ENCODE peak calls at places on chromosome 18, in nine cellular contexts. One of them, this sample, is unnamed.
A peak's percentile ranks its signal among the peaks of the same experiment; 100 is the strongest.

GRCh38 chr18:79944126-79944731 is 7.2 kb downstream of the SLC66A2 start:
- DNase-seq in activated T-cell treated with anti-CD3 and anti-CD28 coated beads for 1 hour: no peak
- DNase-seq in IMR-90: no peak
- DNase-seq in ELR: no peak
- DNase-seq in cardiac muscle cell: peak; percentile 65
- DNase-seq in fibroblast of pulmonary artery: peak; percentile 66
- DNase-seq in AG04449: no peak
- DNase-seq in activated CD4-positive, alpha-beta T cell treated with anti-CD3 and anti-CD28 coated beads for 48 hours: peak; percentile 49
- DNase-seq in aorta: peak; percentile 42
- DNase-seq in this sample: peak; percentile 59

GRCh38 chr18:78327643-78328042 is 652.0 kb upstream of the SALL3 start:
- DNase-seq in activated T-cell treated with anti-CD3 and anti-CD28 coated beads for 1 hour: no peak
- DNase-seq in IMR-90: no peak
- DNase-seq in ELR: no peak
- DNase-seq in cardiac muscle cell: no peak
- DNase-seq in fibroblast of pulmonary artery: no peak
- DNase-seq in AG04449: no peak
- DNase-seq in activated CD4-positive, alpha-beta T cell treated with anti-CD3 and anti-CD28 coated beads for 48 hours: no peak
- DNase-seq in aorta: no peak
- DNase-seq in this sample: no peak

GRCh38 chr18:48409591-48410094 is 460 bp upstream of the ZBTB7C start:
- DNase-seq in activated T-cell treated with anti-CD3 and anti-CD28 coated beads for 1 hour: no peak
- DNase-seq in IMR-90: no peak
- DNase-seq in ELR: peak; percentile 24
- DNase-seq in cardiac muscle cell: no peak
- DNase-seq in fibroblast of pulmonary artery: no peak
- DNase-seq in AG04449: no peak
- DNase-seq in activated CD4-positive, alpha-beta T cell treated with anti-CD3 and anti-CD28 coated beads for 48 hours: peak; percentile 13
- DNase-seq in aorta: peak; percentile 69
- DNase-seq in this sample: peak; percentile 16

GRCh38 chr18:37421349-37422080 is 144.1 kb downstream of the CELF4 start:
- DNase-seq in activated T-cell treated with anti-CD3 and anti-CD28 coated beads for 1 hour: no peak
- DNase-seq in IMR-90: no peak
- DNase-seq in ELR: no peak
- DNase-seq in cardiac muscle cell: no peak
- DNase-seq in fibroblast of pulmonary artery: no peak
- DNase-seq in AG04449: no peak
- DNase-seq in activated CD4-positive, alpha-beta T cell treated with anti-CD3 and anti-CD28 coated beads for 48 hours: no peak
- DNase-seq in aorta: no peak
- DNase-seq in this sample: no peak

GRCh38 chr18:78659748-78660147 is 319.9 kb upstream of the SALL3 start:
- DNase-seq in activated T-cell treated with anti-CD3 and anti-CD28 coated beads for 1 hour: no peak
- DNase-seq in IMR-90: no peak
- DNase-seq in ELR: no peak
- DNase-seq in cardiac muscle cell: no peak
- DNase-seq in fibroblast of pulmonary artery: no peak
- DNase-seq in AG04449: no peak
- DNase-seq in activated CD4-positive, alpha-beta T cell treated with anti-CD3 and anti-CD28 coated beads for 48 hours: peak; percentile 44
- DNase-seq in aorta: no peak
- DNase-seq in this sample: peak; percentile 22

GRCh38 chr18:55506074-55506473 is 81.9 kb downstream of the TCF4 start:
- DNase-seq in activated T-cell treated with anti-CD3 and anti-CD28 coated beads for 1 hour: no peak
- DNase-seq in IMR-90: no peak
- DNase-seq in ELR: no peak
- DNase-seq in cardiac muscle cell: no peak
- DNase-seq in fibroblast of pulmonary artery: no peak
- DNase-seq in AG04449: no peak
- DNase-seq in activated CD4-positive, alpha-beta T cell treated with anti-CD3 and anti-CD28 coated beads for 48 hours: no peak
- DNase-seq in aorta: no peak
- DNase-seq in this sample: no peak

GRCh38 chr18:61998957-61999356 is 106.2 kb upstream of the RNF152 start:
- DNase-seq in activated T-cell treated with anti-CD3 and anti-CD28 coated beads for 1 hour: no peak
- DNase-seq in IMR-90: peak; percentile 94
- DNase-seq in ELR: peak; percentile 94
- DNase-seq in cardiac muscle cell: peak; percentile 71
- DNase-seq in fibroblast of pulmonary artery: peak; percentile 88
- DNase-seq in AG04449: peak; percentile 71
- DNase-seq in activated CD4-positive, alpha-beta T cell treated with anti-CD3 and anti-CD28 coated beads for 48 hours: no peak
- DNase-seq in aorta: no peak
- DNase-seq in this sample: no peak

GRCh38 chr18:49708674-49709580 is 104.4 kb downstream of the ACAA2 start:
- DNase-seq in activated T-cell treated with anti-CD3 and anti-CD28 coated beads for 1 hour: no peak
- DNase-seq in IMR-90: no peak
- DNase-seq in ELR: no peak
- DNase-seq in cardiac muscle cell: no peak
- DNase-seq in fibroblast of pulmonary artery: no peak
- DNase-seq in AG04449: no peak
- DNase-seq in activated CD4-positive, alpha-beta T cell treated with anti-CD3 and anti-CD28 coated beads for 48 hours: no peak
- DNase-seq in aorta: no peak
- DNase-seq in this sample: no peak

GRCh38 chr18:32011193-32011592 is 7.4 kb upstream of the RNF125 start:
- DNase-seq in activated T-cell treated with anti-CD3 and anti-CD28 coated beads for 1 hour: no peak
- DNase-seq in IMR-90: no peak
- DNase-seq in ELR: no peak
- DNase-seq in cardiac muscle cell: no peak
- DNase-seq in fibroblast of pulmonary artery: no peak
- DNase-seq in AG04449: no peak
- DNase-seq in activated CD4-positive, alpha-beta T cell treated with anti-CD3 and anti-CD28 coated beads for 48 hours: no peak
- DNase-seq in aorta: no peak
- DNase-seq in this sample: no peak

GRCh38 chr18:67733094-67733493 is 216.6 kb upstream of the DSEL start:
- DNase-seq in activated T-cell treated with anti-CD3 and anti-CD28 coated beads for 1 hour: no peak
- DNase-seq in IMR-90: peak; percentile 79
- DNase-seq in ELR: peak; percentile 86
- DNase-seq in cardiac muscle cell: peak; percentile 25
- DNase-seq in fibroblast of pulmonary artery: peak; percentile 48
- DNase-seq in AG04449: no peak
- DNase-seq in activated CD4-positive, alpha-beta T cell treated with anti-CD3 and anti-CD28 coated beads for 48 hours: no peak
- DNase-seq in aorta: no peak
- DNase-seq in this sample: no peak

GRCh38 chr18:37657413-37657965 is 91.9 kb upstream of the CELF4 start:
- DNase-seq in activated T-cell treated with anti-CD3 and anti-CD28 coated beads for 1 hour: no peak
- DNase-seq in IMR-90: no peak
- DNase-seq in ELR: no peak
- DNase-seq in cardiac muscle cell: peak; percentile 92
- DNase-seq in fibroblast of pulmonary artery: peak; percentile 82
- DNase-seq in AG04449: no peak
- DNase-seq in activated CD4-positive, alpha-beta T cell treated with anti-CD3 and anti-CD28 coated beads for 48 hours: no peak
- DNase-seq in aorta: no peak
- DNase-seq in this sample: no peak

GRCh38 chr18:44356566-44357157 is 324.0 kb upstream of the SETBP1 start:
- DNase-seq in activated T-cell treated with anti-CD3 and anti-CD28 coated beads for 1 hour: no peak
- DNase-seq in IMR-90: no peak
- DNase-seq in ELR: no peak
- DNase-seq in cardiac muscle cell: no peak
- DNase-seq in fibroblast of pulmonary artery: no peak
- DNase-seq in AG04449: no peak
- DNase-seq in activated CD4-positive, alpha-beta T cell treated with anti-CD3 and anti-CD28 coated beads for 48 hours: no peak
- DNase-seq in aorta: no peak
- DNase-seq in this sample: no peak

GRCh38 chr18:66136039-66136438 is 385.2 kb downstream of the CDH7 start:
- DNase-seq in activated T-cell treated with anti-CD3 and anti-CD28 coated beads for 1 hour: no peak
- DNase-seq in IMR-90: no peak
- DNase-seq in ELR: no peak
- DNase-seq in cardiac muscle cell: no peak
- DNase-seq in fibroblast of pulmonary artery: peak; percentile 3
- DNase-seq in AG04449: no peak
- DNase-seq in activated CD4-positive, alpha-beta T cell treated with anti-CD3 and anti-CD28 coated beads for 48 hours: no peak
- DNase-seq in aorta: no peak
- DNase-seq in this sample: no peak

GRCh38 chr18:60804412-60804811 is 431.8 kb upstream of the MC4R start:
- DNase-seq in activated T-cell treated with anti-CD3 and anti-CD28 coated beads for 1 hour: no peak
- DNase-seq in IMR-90: no peak
- DNase-seq in ELR: no peak
- DNase-seq in cardiac muscle cell: no peak
- DNase-seq in fibroblast of pulmonary artery: no peak
- DNase-seq in AG04449: no peak
- DNase-seq in activated CD4-positive, alpha-beta T cell treated with anti-CD3 and anti-CD28 coated beads for 48 hours: no peak
- DNase-seq in aorta: no peak
- DNase-seq in this sample: no peak

GRCh38 chr18:31275722-31276463 is 42.1 kb upstream of the DSG1 start:
- DNase-seq in activated T-cell treated with anti-CD3 and anti-CD28 coated beads for 1 hour: no peak
- DNase-seq in IMR-90: no peak
- DNase-seq in ELR: no peak
- DNase-seq in cardiac muscle cell: peak; percentile 22
- DNase-seq in fibroblast of pulmonary artery: peak; percentile 36
- DNase-seq in AG04449: no peak
- DNase-seq in activated CD4-positive, alpha-beta T cell treated with anti-CD3 and anti-CD28 coated beads for 48 hours: no peak
- DNase-seq in aorta: no peak
- DNase-seq in this sample: no peak

GRCh38 chr18:456361-456821 is 44.1 kb downstream of the COLEC12 start:
- DNase-seq in activated T-cell treated with anti-CD3 and anti-CD28 coated beads for 1 hour: no peak
- DNase-seq in IMR-90: peak; percentile 43
- DNase-seq in ELR: no peak
- DNase-seq in cardiac muscle cell: peak; percentile 89
- DNase-seq in fibroblast of pulmonary artery: peak; percentile 55
- DNase-seq in AG04449: no peak
- DNase-seq in activated CD4-positive, alpha-beta T cell treated with anti-CD3 and anti-CD28 coated beads for 48 hours: no peak
- DNase-seq in aorta: peak; percentile 71
- DNase-seq in this sample: no peak

GRCh38 chr18:75114231-75114630 is 94.7 kb downstream of the PTGR3 start:
- DNase-seq in activated T-cell treated with anti-CD3 and anti-CD28 coated beads for 1 hour: no peak
- DNase-seq in IMR-90: no peak
- DNase-seq in ELR: no peak
- DNase-seq in cardiac muscle cell: no peak
- DNase-seq in fibroblast of pulmonary artery: no peak
- DNase-seq in AG04449: no peak
- DNase-seq in activated CD4-positive, alpha-beta T cell treated with anti-CD3 and anti-CD28 coated beads for 48 hours: no peak
- DNase-seq in aorta: no peak
- DNase-seq in this sample: no peak

GRCh38 chr18:46502444-46502843 is 154.6 kb downstream of the LOXHD1 start:
- DNase-seq in activated T-cell treated with anti-CD3 and anti-CD28 coated beads for 1 hour: no peak
- DNase-seq in IMR-90: peak; percentile 3
- DNase-seq in ELR: peak; percentile 11
- DNase-seq in cardiac muscle cell: peak; percentile 14
- DNase-seq in fibroblast of pulmonary artery: peak; percentile 6
- DNase-seq in AG04449: no peak
- DNase-seq in activated CD4-positive, alpha-beta T cell treated with anti-CD3 and anti-CD28 coated beads for 48 hours: peak; percentile 8
- DNase-seq in aorta: no peak
- DNase-seq in this sample: no peak

GRCh38 chr18:8857806-8858205 is 152.4 kb downstream of the MTCL1 start:
- DNase-seq in activated T-cell treated with anti-CD3 and anti-CD28 coated beads for 1 hour: no peak
- DNase-seq in IMR-90: no peak
- DNase-seq in ELR: peak; percentile 22
- DNase-seq in cardiac muscle cell: no peak
- DNase-seq in fibroblast of pulmonary artery: no peak
- DNase-seq in AG04449: no peak
- DNase-seq in activated CD4-positive, alpha-beta T cell treated with anti-CD3 and anti-CD28 coated beads for 48 hours: no peak
- DNase-seq in aorta: no peak
- DNase-seq in this sample: no peak

GRCh38 chr18:36176739-36177138 is 10.6 kb upstream of the MOCOS start:
- DNase-seq in activated T-cell treated with anti-CD3 and anti-CD28 coated beads for 1 hour: no peak
- DNase-seq in IMR-90: peak; percentile 56
- DNase-seq in ELR: peak; percentile 68
- DNase-seq in cardiac muscle cell: peak; percentile 89
- DNase-seq in fibroblast of pulmonary artery: peak; percentile 88
- DNase-seq in AG04449: no peak
- DNase-seq in activated CD4-positive, alpha-beta T cell treated with anti-CD3 and anti-CD28 coated beads for 48 hours: no peak
- DNase-seq in aorta: no peak
- DNase-seq in this sample: no peak

GRCh38 chr18:2822213-2822612 is 24.6 kb upstream of the EMILIN2 start:
- DNase-seq in activated T-cell treated with anti-CD3 and anti-CD28 coated beads for 1 hour: no peak
- DNase-seq in IMR-90: no peak
- DNase-seq in ELR: no peak
- DNase-seq in cardiac muscle cell: no peak
- DNase-seq in fibroblast of pulmonary artery: no peak
- DNase-seq in AG04449: no peak
- DNase-seq in activated CD4-positive, alpha-beta T cell treated with anti-CD3 and anti-CD28 coated beads for 48 hours: no peak
- DNase-seq in aorta: no peak
- DNase-seq in this sample: no peak

GRCh38 chr18:65817178-65817577 is 66.4 kb downstream of the CDH7 start:
- DNase-seq in activated T-cell treated with anti-CD3 and anti-CD28 coated beads for 1 hour: no peak
- DNase-seq in IMR-90: no peak
- DNase-seq in ELR: no peak
- DNase-seq in cardiac muscle cell: no peak
- DNase-seq in fibroblast of pulmonary artery: no peak
- DNase-seq in AG04449: no peak
- DNase-seq in activated CD4-positive, alpha-beta T cell treated with anti-CD3 and anti-CD28 coated beads for 48 hours: no peak
- DNase-seq in aorta: no peak
- DNase-seq in this sample: no peak

GRCh38 chr18:61333746-61334490 is 688 bp downstream of the CDH20 start:
- DNase-seq in activated T-cell treated with anti-CD3 and anti-CD28 coated beads for 1 hour: no peak
- DNase-seq in IMR-90: no peak
- DNase-seq in ELR: no peak
- DNase-seq in cardiac muscle cell: peak; percentile 21
- DNase-seq in fibroblast of pulmonary artery: no peak
- DNase-seq in AG04449: no peak
- DNase-seq in activated CD4-positive, alpha-beta T cell treated with anti-CD3 and anti-CD28 coated beads for 48 hours: no peak
- DNase-seq in aorta: peak; percentile 37
- DNase-seq in this sample: no peak

GRCh38 chr18:53070706-53071105 is 730.7 kb downstream of the DCC start:
- DNase-seq in activated T-cell treated with anti-CD3 and anti-CD28 coated beads for 1 hour: no peak
- DNase-seq in IMR-90: no peak
- DNase-seq in ELR: no peak
- DNase-seq in cardiac muscle cell: no peak
- DNase-seq in fibroblast of pulmonary artery: no peak
- DNase-seq in AG04449: no peak
- DNase-seq in activated CD4-positive, alpha-beta T cell treated with anti-CD3 and anti-CD28 coated beads for 48 hours: no peak
- DNase-seq in aorta: no peak
- DNase-seq in this sample: no peak

GRCh38 chr18:26862084-26862483 is 3.4 kb downstream of the AQP4 start:
- DNase-seq in activated T-cell treated with anti-CD3 and anti-CD28 coated beads for 1 hour: no peak
- DNase-seq in IMR-90: no peak
- DNase-seq in ELR: no peak
- DNase-seq in cardiac muscle cell: no peak
- DNase-seq in fibroblast of pulmonary artery: no peak
- DNase-seq in AG04449: no peak
- DNase-seq in activated CD4-positive, alpha-beta T cell treated with anti-CD3 and anti-CD28 coated beads for 48 hours: no peak
- DNase-seq in aorta: no peak
- DNase-seq in this sample: no peak

GRCh38 chr18:11871501-11871900 is 20.3 kb downstream of the CHMP1B start:
- DNase-seq in activated T-cell treated with anti-CD3 and anti-CD28 coated beads for 1 hour: no peak
- DNase-seq in IMR-90: no peak
- DNase-seq in ELR: no peak
- DNase-seq in cardiac muscle cell: no peak
- DNase-seq in fibroblast of pulmonary artery: no peak
- DNase-seq in AG04449: no peak
- DNase-seq in activated CD4-positive, alpha-beta T cell treated with anti-CD3 and anti-CD28 coated beads for 48 hours: no peak
- DNase-seq in aorta: no peak
- DNase-seq in this sample: no peak

GRCh38 chr18:74819433-74820059 is 221.9 kb downstream of the ZNF407 start:
- DNase-seq in activated T-cell treated with anti-CD3 and anti-CD28 coated beads for 1 hour: no peak
- DNase-seq in IMR-90: no peak
- DNase-seq in ELR: peak; percentile 40
- DNase-seq in cardiac muscle cell: no peak
- DNase-seq in fibroblast of pulmonary artery: peak; percentile 16
- DNase-seq in AG04449: no peak
- DNase-seq in activated CD4-positive, alpha-beta T cell treated with anti-CD3 and anti-CD28 coated beads for 48 hours: peak; percentile 25
- DNase-seq in aorta: no peak
- DNase-seq in this sample: no peak

GRCh38 chr18:63438181-63438580 is 15.9 kb upstream of the VPS4B start:
- DNase-seq in activated T-cell treated with anti-CD3 and anti-CD28 coated beads for 1 hour: no peak
- DNase-seq in IMR-90: no peak
- DNase-seq in ELR: no peak
- DNase-seq in cardiac muscle cell: no peak
- DNase-seq in fibroblast of pulmonary artery: no peak
- DNase-seq in AG04449: no peak
- DNase-seq in activated CD4-positive, alpha-beta T cell treated with anti-CD3 and anti-CD28 coated beads for 48 hours: no peak
- DNase-seq in aorta: peak; percentile 60
- DNase-seq in this sample: no peak

GRCh38 chr18:46711444-46711863 is 45.4 kb downstream of the ST8SIA5 start:
- DNase-seq in activated T-cell treated with anti-CD3 and anti-CD28 coated beads for 1 hour: no peak
- DNase-seq in IMR-90: no peak
- DNase-seq in ELR: no peak
- DNase-seq in cardiac muscle cell: no peak
- DNase-seq in fibroblast of pulmonary artery: no peak
- DNase-seq in AG04449: no peak
- DNase-seq in activated CD4-positive, alpha-beta T cell treated with anti-CD3 and anti-CD28 coated beads for 48 hours: no peak
- DNase-seq in aorta: no peak
- DNase-seq in this sample: no peak

GRCh38 chr18:45527891-45528290 is 87.4 kb upstream of the SLC14A2 start:
- DNase-seq in activated T-cell treated with anti-CD3 and anti-CD28 coated beads for 1 hour: no peak
- DNase-seq in IMR-90: no peak
- DNase-seq in ELR: no peak
- DNase-seq in cardiac muscle cell: no peak
- DNase-seq in fibroblast of pulmonary artery: no peak
- DNase-seq in AG04449: no peak
- DNase-seq in activated CD4-positive, alpha-beta T cell treated with anti-CD3 and anti-CD28 coated beads for 48 hours: no peak
- DNase-seq in aorta: no peak
- DNase-seq in this sample: no peak

GRCh38 chr18:55326134-55326533 is 261.9 kb downstream of the TCF4 start:
- DNase-seq in activated T-cell treated with anti-CD3 and anti-CD28 coated beads for 1 hour: no peak
- DNase-seq in IMR-90: no peak
- DNase-seq in ELR: no peak
- DNase-seq in cardiac muscle cell: no peak
- DNase-seq in fibroblast of pulmonary artery: no peak
- DNase-seq in AG04449: no peak
- DNase-seq in activated CD4-positive, alpha-beta T cell treated with anti-CD3 and anti-CD28 coated beads for 48 hours: no peak
- DNase-seq in aorta: no peak
- DNase-seq in this sample: no peak